ENCODE peak calls at places on chromosomes 11 and 22, in seven cellular contexts. One of them, this sample, is unnamed. For H3K27me3, the result is how much of the 10 kb centered on the place peaks cover.

GRCh38 chr11:114243461-114244372 is 52.5 kb upstream of the NNMT start:
- DNase-seq in H7: no peak
- DNase-seq in stomach: no peak
- DNase-seq in HL-60: no peak
- DNase-seq in neuronal stem cell: no peak
- DNase-seq in transverse colon: no peak
- DNase-seq in BJ: no peak
- DNase-seq in this sample: no peak

GRCh38 chr11:69374110-69374981 is 80.4 kb downstream of the MYEOV start:
- DNase-seq in H7: peak
- DNase-seq in stomach: peak
- DNase-seq in HL-60: no peak
- DNase-seq in neuronal stem cell: no peak
- DNase-seq in transverse colon: peak
- DNase-seq in BJ: no peak
- DNase-seq in this sample: no peak

GRCh38 chr11:27183672-27184457 is 143.2 kb downstream of the BBOX1 start:
- DNase-seq in H7: peak
- DNase-seq in stomach: peak
- DNase-seq in HL-60: no peak
- DNase-seq in neuronal stem cell: peak
- DNase-seq in transverse colon: peak
- DNase-seq in BJ: no peak
- DNase-seq in this sample: no peak

GRCh38 chr11:46808804-46809431 is 37.2 kb downstream of the CKAP5 start:
- DNase-seq in H7: peak
- DNase-seq in stomach: no peak
- DNase-seq in HL-60: peak
- DNase-seq in neuronal stem cell: no peak
- DNase-seq in transverse colon: no peak
- DNase-seq in BJ: no peak
- DNase-seq in this sample: no peak

GRCh38 chr11:33329705-33330329 is 72.6 kb downstream of the HIPK3 start:
- DNase-seq in H7: peak
- DNase-seq in stomach: peak
- DNase-seq in HL-60: peak
- DNase-seq in neuronal stem cell: no peak
- DNase-seq in transverse colon: peak
- DNase-seq in BJ: no peak
- DNase-seq in this sample: no peak

GRCh38 chr11:6468712-6469495 is 4.8 kb downstream of the TRIM3 start:
- DNase-seq in H7: peak
- DNase-seq in stomach: peak
- DNase-seq in HL-60: no peak
- DNase-seq in neuronal stem cell: peak
- DNase-seq in transverse colon: peak
- DNase-seq in BJ: peak
- DNase-seq in this sample: no peak

GRCh38 chr11:76235233-76236091 is 29.2 kb upstream of the WNT11 start:
- DNase-seq in H7: peak
- DNase-seq in stomach: peak
- DNase-seq in HL-60: peak
- DNase-seq in neuronal stem cell: peak
- DNase-seq in transverse colon: peak
- DNase-seq in BJ: peak
- DNase-seq in this sample: peak

GRCh38 chr11:19275496-19275895 is 34.8 kb upstream of the E2F8 start:
- DNase-seq in H7: no peak
- DNase-seq in stomach: no peak
- DNase-seq in HL-60: no peak
- DNase-seq in neuronal stem cell: no peak
- DNase-seq in transverse colon: no peak
- DNase-seq in BJ: no peak
- DNase-seq in this sample: no peak

GRCh38 chr11:66047541-66048365 is 1.2 kb downstream of the GAL3ST3 start:
- DNase-seq in H7: peak
- DNase-seq in stomach: no peak
- DNase-seq in HL-60: no peak
- DNase-seq in neuronal stem cell: no peak
- DNase-seq in transverse colon: no peak
- DNase-seq in BJ: no peak
- DNase-seq in this sample: no peak

GRCh38 chr22:46619830-46620501 is at the start of gene GRAMD4:
- DNase-seq in H7: no peak
- DNase-seq in stomach: no peak
- DNase-seq in HL-60: peak
- DNase-seq in neuronal stem cell: no peak
- DNase-seq in transverse colon: no peak
- DNase-seq in BJ: no peak
- DNase-seq in this sample: no peak

GRCh38 chr22:48104102-48104738 is 1341.8 kb downstream of the TBC1D22A start:
- DNase-seq in H7: no peak
- DNase-seq in stomach: peak
- DNase-seq in HL-60: no peak
- DNase-seq in neuronal stem cell: no peak
- DNase-seq in transverse colon: no peak
- DNase-seq in BJ: no peak
- DNase-seq in this sample: no peak
- H3K27me3 ChIP-seq in H7: under half
- H3K27me3 ChIP-seq in stomach: under half
- H3K27me3 ChIP-seq in HL-60: under half
- H3K27me3 ChIP-seq in neuronal stem cell: under half
- H3K27me3 ChIP-seq in transverse colon: under half
- H3K27me3 ChIP-seq in BJ: under half
- H3K27me3 ChIP-seq in this sample: under half

GRCh38 chr11:1571760-1572199 is 291 bp downstream of the DUSP8 start:
- DNase-seq in H7: no peak
- DNase-seq in stomach: no peak
- DNase-seq in HL-60: peak
- DNase-seq in neuronal stem cell: no peak
- DNase-seq in transverse colon: no peak
- DNase-seq in BJ: no peak
- DNase-seq in this sample: no peak
- H3K27me3 ChIP-seq in H7: under half
- H3K27me3 ChIP-seq in stomach: under half
- H3K27me3 ChIP-seq in HL-60: under half
- H3K27me3 ChIP-seq in neuronal stem cell: half or more
- H3K27me3 ChIP-seq in transverse colon: under half
- H3K27me3 ChIP-seq in BJ: under half
- H3K27me3 ChIP-seq in this sample: under half

GRCh38 chr11:16603245-16603644 is 135.2 kb upstream of the C11orf58 start:
- DNase-seq in H7: peak
- DNase-seq in stomach: no peak
- DNase-seq in HL-60: no peak
- DNase-seq in neuronal stem cell: no peak
- DNase-seq in transverse colon: no peak
- DNase-seq in BJ: no peak
- DNase-seq in this sample: no peak
- H3K27me3 ChIP-seq in H7: half or more
- H3K27me3 ChIP-seq in stomach: under half
- H3K27me3 ChIP-seq in HL-60: half or more
- H3K27me3 ChIP-seq in neuronal stem cell: under half
- H3K27me3 ChIP-seq in transverse colon: half or more
- H3K27me3 ChIP-seq in BJ: under half
- H3K27me3 ChIP-seq in this sample: half or more

DNA sequence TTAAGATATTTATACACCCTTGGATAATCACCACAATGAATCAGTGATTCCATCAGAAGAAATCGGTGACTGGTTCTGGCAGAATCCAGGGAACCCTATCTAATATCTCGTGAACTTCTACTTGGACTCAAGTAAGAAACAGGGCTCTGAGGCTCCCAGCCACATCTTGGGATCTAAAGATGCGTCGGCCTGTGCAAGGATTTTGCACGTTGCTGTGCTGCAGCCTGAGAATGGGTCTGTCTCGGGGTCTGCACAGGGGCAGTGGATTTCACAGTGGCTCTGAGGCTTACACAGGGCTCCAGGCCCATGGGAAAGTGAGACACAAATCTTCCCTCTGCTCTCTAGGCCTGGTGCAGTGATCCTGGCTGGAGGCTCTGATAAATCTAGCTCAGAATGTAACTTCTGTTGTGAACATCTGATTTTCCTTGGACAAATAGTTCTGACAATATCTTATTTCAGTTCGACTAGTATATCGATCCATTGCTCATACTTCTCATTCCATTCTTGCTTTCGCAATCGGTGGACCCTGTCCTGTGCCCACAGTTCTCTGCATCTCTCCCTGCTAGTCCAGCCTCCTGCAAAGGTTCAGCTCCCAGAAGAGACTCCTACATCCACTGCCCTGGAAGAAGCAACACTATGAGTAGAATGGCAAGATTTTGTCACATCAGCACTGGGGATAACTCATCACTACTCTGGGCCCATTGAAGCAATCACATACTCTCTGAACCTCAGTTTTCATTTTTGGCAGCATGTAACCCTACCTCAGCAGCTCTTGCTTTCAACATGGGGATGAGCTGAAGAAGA is 105.5 kb upstream of the TOP3B start:
- DNase-seq in H7: no peak
- DNase-seq in stomach: no peak
- DNase-seq in HL-60: no peak
- DNase-seq in neuronal stem cell: no peak
- DNase-seq in transverse colon: no peak
- DNase-seq in BJ: no peak
- DNase-seq in this sample: no peak
- H3K27me3 ChIP-seq in H7: half or more
- H3K27me3 ChIP-seq in stomach: under half
- H3K27me3 ChIP-seq in HL-60: under half
- H3K27me3 ChIP-seq in neuronal stem cell: under half
- H3K27me3 ChIP-seq in transverse colon: under half
- H3K27me3 ChIP-seq in BJ: under half
- H3K27me3 ChIP-seq in this sample: under half

DNA sequence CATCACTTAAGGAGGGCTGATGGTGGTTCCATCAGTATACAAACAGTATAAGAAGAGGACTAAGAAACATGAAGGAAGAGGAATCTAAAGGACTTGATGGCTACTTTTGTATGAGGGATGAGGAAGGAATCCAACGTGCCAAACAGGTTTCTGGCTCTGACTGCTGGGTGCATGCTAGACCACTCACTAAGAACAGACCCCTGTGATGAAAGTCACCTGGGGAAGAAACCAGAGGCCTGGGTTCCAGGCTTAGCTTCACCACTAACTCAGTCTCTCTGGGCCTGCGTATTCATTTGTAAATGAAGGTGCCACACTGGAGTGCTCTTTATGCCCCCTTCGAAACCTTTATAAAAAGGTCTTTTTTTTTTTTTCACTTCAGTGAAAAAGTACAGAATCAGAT is 55.1 kb downstream of the AAMDC start:
- DNase-seq in H7: peak
- DNase-seq in stomach: no peak
- DNase-seq in HL-60: no peak
- DNase-seq in neuronal stem cell: no peak
- DNase-seq in transverse colon: no peak
- DNase-seq in BJ: no peak
- DNase-seq in this sample: no peak
- H3K27me3 ChIP-seq in H7: under half
- H3K27me3 ChIP-seq in stomach: under half
- H3K27me3 ChIP-seq in HL-60: under half
- H3K27me3 ChIP-seq in neuronal stem cell: under half
- H3K27me3 ChIP-seq in transverse colon: under half
- H3K27me3 ChIP-seq in BJ: under half
- H3K27me3 ChIP-seq in this sample: under half

GRCh38 chr22:29717789-29718188 is 2.0 kb upstream of the CABP7 start:
- DNase-seq in H7: no peak
- DNase-seq in stomach: no peak
- DNase-seq in HL-60: no peak
- DNase-seq in neuronal stem cell: no peak
- DNase-seq in transverse colon: no peak
- DNase-seq in BJ: no peak
- DNase-seq in this sample: no peak
- H3K27me3 ChIP-seq in H7: under half
- H3K27me3 ChIP-seq in stomach: half or more
- H3K27me3 ChIP-seq in HL-60: under half
- H3K27me3 ChIP-seq in neuronal stem cell: half or more
- H3K27me3 ChIP-seq in transverse colon: half or more
- H3K27me3 ChIP-seq in BJ: under half
- H3K27me3 ChIP-seq in this sample: under half

This sample was measured in CD4-positive, alpha-beta T cell.